ENCODE peak calls at places on chromosomes 12 and 14, in six cellular contexts. I, R, X, P, D and L are unnamed samples.

GRCh38 chr14:21486640-21487087 is 9.7 kb downstream of the TOX4 start:
- DNase-seq in I (no peak), R (no peak), X (no peak), P (peak; percentile 44), D (no peak), L (peak; percentile 85)

GRCh38 chr12:2739832-2740641 is 54.7 kb upstream of the FKBP4 start:
- DNase-seq in I (peak; percentile 45), R (peak; percentile 41), X (peak; percentile 62), P (peak; percentile 1), D (no peak), L (no peak)

GRCh38 chr12:62296001-62296400 is 35.8 kb downstream of the USP15 start:
- DNase-seq in I (no peak), R (no peak), X (no peak), P (no peak), D (no peak), L (no peak)

GRCh38 chr14:78195431-78195830 is 25.3 kb downstream of the NRXN3 start:
- DNase-seq in I (no peak), R (no peak), X (no peak), P (no peak), D (no peak), L (no peak)

GRCh38 chr12:120760349-120761245 is 35.0 kb downstream of the ACADS start:
- DNase-seq in I (no peak), R (no peak), X (no peak), P (no peak), D (no peak), L (no peak)

GRCh38 chr14:31449971-31450610 is 7.2 kb downstream of the DTD2 start:
- DNase-seq in I (no peak), R (no peak), X (peak; percentile 9), P (no peak), D (peak; percentile 40), L (no peak)

GRCh38 chr12:113040722-113041168 is 15.8 kb upstream of the DTX1 start:
- DNase-seq in I (no peak), R (no peak), X (no peak), P (no peak), D (no peak), L (no peak)

GRCh38 chr12:63045020-63045860 is 105.8 kb downstream of the AVPR1A start:
- DNase-seq in I (no peak), R (no peak), X (no peak), P (peak; percentile 16), D (no peak), L (peak; percentile 81)

GRCh38 chr12:111584959-111585358 is 14.2 kb downstream of the ATXN2 start:
- DNase-seq in I (no peak), R (no peak), X (no peak), P (no peak), D (no peak), L (no peak)

GRCh38 chr14:93207468-93208308 is 632 bp downstream of the UBR7 start:
- DNase-seq in I (peak; percentile 69), R (peak; percentile 59), X (peak; percentile 79), P (no peak), D (peak; percentile 61), L (no peak)

GRCh38 chr14:35509846-35510245 is 24.1 kb upstream of the INSM2 start:
- DNase-seq in I (no peak), R (no peak), X (no peak), P (no peak), D (no peak), L (no peak)

DNA sequence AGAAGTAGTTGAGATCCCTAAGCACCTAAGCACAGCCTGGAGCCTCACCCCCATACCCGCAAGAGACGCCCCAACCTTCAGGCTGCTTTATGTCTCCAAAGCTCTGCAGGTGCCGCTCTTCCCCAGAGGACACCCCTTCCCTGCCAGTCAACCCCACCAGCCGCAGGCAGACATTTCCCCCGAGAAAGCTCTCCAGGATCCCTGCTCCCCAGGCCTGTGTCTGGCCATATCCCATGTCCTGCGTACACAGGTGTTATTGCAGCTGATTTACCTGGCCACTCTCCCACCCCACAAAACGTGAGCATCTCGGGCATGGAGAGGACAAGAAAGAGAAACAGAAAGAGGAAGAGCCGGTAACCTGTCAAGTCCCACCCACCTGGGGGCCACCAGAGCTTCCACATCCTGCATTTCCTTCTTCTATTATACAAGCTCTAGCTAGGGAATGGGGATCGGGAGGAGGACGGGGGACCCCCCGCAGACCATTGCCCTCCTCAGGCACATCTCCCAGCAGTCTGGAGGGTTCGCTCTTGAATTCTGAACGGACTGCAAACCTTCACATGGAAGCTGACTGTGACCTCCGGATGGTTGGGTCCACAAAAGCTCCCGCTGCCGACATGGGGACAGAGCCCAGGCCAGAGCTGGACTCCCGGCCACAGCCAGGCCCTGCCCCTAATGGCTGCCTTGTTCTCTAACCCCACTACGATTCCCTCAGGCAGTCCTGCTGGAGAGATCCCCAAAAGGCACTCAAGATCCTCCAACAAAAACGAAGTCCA is 17.6 kb downstream of the CCDC88C start:
- DNase-seq in I (no peak), R (no peak), X (no peak), P (no peak), D (peak; percentile 55), L (no peak)
- H3K4me3 ChIP-seq in I (no peak overlapping the region), R (no peak overlapping the region), X (no peak overlapping the region), P (no peak overlapping the region), D (peak overlapping the region; percentile 76), L (no peak overlapping the region)

DNA sequence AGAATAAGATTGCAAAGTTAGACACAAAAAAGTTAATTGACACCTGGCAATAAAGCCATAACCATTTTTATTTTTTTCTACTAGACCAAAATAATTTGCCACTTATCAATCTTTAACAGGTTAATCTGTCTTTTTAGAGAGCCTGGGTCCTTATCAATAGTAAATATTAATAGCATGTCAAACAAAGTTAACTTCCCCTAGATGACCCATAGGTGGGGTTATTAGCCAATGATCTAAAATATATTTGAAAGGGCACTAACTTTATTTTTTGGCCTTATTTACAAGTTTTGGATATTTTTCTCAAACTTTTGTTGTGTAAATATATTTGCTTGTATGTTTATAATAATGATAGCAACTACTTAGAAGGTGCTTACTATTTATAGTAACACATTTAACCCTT is 3.9 kb downstream of the ANKRD33 start:
- DNase-seq in I (no peak), R (no peak), X (no peak), P (no peak), D (no peak), L (no peak)
- TF ChIP-seq CTCF in I (peak; percentile 39), R (no peak), X (peak; percentile 49), P (peak; percentile 52), D (peak; percentile 5), L (peak; percentile 16)

DNA sequence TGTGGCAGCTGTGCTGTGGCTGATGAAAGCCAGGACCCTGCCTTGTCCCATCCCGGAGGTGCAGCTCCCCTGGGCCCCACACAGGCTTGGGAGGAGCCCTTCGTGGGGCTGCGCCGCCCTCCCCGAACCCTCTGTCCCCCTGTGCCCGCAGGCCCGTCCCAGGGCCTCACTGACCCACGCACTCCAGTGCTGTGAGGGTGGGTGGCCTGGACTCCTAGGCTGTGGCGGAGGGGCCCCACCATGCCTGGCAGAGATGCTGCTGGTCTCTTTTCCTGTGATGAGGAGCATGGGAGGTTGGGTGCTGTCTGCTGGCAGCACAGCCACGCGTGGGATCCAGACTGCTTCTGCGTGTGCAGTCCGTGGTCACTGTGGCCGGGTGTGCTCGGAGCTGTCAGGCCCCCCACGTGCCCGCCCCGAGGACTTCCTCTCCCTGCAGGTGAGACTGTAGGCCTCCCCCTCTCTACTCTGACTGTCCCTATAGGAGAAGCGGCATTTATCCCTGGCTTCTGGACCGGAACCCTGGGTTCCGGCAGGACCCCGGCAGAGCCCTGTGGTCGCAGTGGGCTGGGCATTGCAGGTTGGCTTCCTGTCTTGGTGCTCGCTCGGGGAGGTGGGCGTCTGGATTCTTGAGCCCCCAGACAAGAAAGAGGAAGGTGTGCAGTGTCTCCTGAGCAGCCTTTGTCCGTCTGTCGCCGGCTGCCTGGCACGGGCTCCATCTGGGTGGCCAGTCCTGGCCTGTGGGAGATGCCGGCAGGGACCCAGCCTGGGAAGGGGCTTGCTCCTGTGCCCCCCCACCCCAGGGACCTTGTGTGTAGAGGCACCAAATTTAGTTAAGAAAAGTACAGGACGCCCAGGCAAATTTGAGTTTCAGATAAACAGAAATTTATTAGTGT is 2.3 kb downstream of the MTA1 start:
- DNase-seq in I (no peak), R (no peak), X (no peak), P (no peak), D (peak; percentile 30), L (no peak)
- H3K4me3 ChIP-seq in I (no peak overlapping the region), R (no peak overlapping the region), X (peak overlapping the region; percentile 85), P (peak overlapping the region; percentile 80), D (peak overlapping the region; percentile 91), L (peak overlapping the region; percentile 72)

GRCh38 chr12:19507823-19508222 is 68.5 kb downstream of the AEBP2 start:
- DNase-seq in I (no peak), R (no peak), X (no peak), P (no peak), D (no peak), L (no peak)
- TF ChIP-seq CTCF in I (peak; percentile 39), R (no peak), X (no peak), P (peak; percentile 28), D (no peak), L (peak; percentile 13)

GRCh38 chr12:29159690-29160089 is 10.6 kb downstream of the FAR2 start:
- DNase-seq in I (no peak), R (no peak), X (no peak), P (no peak), D (no peak), L (no peak)
- H3K4me3 ChIP-seq in I (no peak overlapping the region), R (no peak overlapping the region), X (no peak overlapping the region), P (no peak overlapping the region), D (no peak overlapping the region), L (no peak overlapping the region)

GRCh38 chr12:122082621-122083356 is 4.2 kb downstream of the MLXIP start:
- DNase-seq in I (no peak), R (no peak), X (no peak), P (no peak), D (peak; percentile 34), L (no peak)
- TF ChIP-seq CTCF in I (no peak), R (no peak), X (no peak), P (no peak), D (no peak), L (no peak)

DNA sequence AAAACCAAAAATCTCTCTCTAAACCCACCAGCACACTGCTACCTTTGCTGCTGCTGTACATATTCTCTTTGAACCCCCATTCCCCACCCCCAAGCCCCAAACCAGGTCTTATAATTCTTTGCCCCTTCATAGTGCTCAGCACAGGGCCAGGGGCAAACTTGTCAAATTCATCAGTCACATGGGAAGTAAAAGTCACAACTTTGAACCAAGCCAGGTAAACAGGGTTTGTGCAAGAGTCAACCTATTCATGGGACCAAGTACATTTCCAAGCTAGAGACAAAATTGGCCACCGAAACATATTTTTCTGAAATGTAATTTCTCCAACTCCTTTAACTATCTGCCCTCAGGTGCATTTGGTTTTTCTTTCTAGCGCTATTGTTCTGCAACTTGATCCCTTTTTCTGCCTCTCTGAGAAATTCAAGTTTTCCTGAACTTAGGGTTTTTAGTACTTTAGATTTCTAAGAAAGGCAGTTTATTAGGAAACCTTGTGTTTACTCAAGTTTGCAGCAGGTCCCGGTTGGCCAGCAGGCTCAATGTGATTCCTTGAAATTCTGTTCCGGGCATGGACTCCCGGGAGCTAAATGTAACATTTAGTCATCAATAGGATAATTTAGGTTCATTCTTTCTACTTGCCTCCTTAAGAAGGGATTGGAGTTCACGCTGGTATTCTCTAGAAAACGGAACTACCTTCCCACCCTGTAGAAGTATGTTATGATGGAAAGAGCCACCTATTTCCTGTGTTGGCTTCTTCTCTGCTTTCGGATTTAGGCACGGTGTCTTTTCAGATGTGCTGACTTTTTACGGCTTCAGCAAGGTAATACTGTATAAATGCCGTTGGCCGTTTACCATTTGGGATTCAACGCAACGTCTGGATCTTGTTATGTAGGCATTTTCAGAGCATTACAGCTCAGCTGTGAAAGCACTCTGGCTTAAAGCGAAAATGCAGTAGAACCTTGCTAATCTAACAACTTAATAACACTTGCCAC is 230.3 kb downstream of the EFCAB11 start:
- DNase-seq in I (no peak), R (no peak), X (no peak), P (no peak), D (no peak), L (no peak)
- H3K4me3 ChIP-seq in I (no peak overlapping the region), R (no peak overlapping the region), X (no peak overlapping the region), P (no peak overlapping the region), D (no peak overlapping the region), L (peak overlapping the region; percentile 34)